ENCODE peak calls at places on chromosomes 1 and 21, in ten cellular contexts. S is brain pericyte; H is CD4-positive, alpha-beta T cell; B is Calu3; D is NCI-H345; R is amygdala; M is activated CD4-positive, alpha-beta T cell treated with anti-CD3 and anti-CD28 coated beads for 36 hours; Z is stimulated activated CD4-positive, alpha-beta T cell treated with anti-CD3 and anti-CD28 coated beads, Interleukin-1b, Interleukin-23, amount 100 ng/mL, for 4 hours; Q is neuronal stem cell; E is astrocyte of the cerebellum. O is an unnamed sample.

GRCh38 chr1:101282314-101283087 is 45.7 kb downstream of the S1PR1 start:
- DNase-seq in S (peak; percentile 16), H (no peak), B (no peak), D (no peak), R (no peak), M (no peak), Z (no peak), Q (no peak), E (no peak), O (no peak)

GRCh38 chr1:198734323-198735008 is 95.6 kb downstream of the PTPRC start:
- DNase-seq in S (no peak), H (no peak), B (no peak), D (no peak), R (no peak), M (no peak), Z (no peak), Q (no peak), E (no peak), O (no peak)

GRCh38 chr21:29342394-29342957 is 43.8 kb downstream of the BACH1 start:
- DNase-seq in S (peak; percentile 93), H (no peak), B (no peak), D (no peak), R (no peak), M (peak; percentile 79), Z (peak; percentile 13), Q (no peak), E (peak; percentile 91), O (no peak)

GRCh38 chr1:225817611-225818061 is 7.7 kb downstream of the EPHX1 start:
- DNase-seq in S (no peak), H (no peak), B (no peak), D (no peak), R (peak; percentile 70), M (no peak), Z (no peak), Q (no peak), E (peak; percentile 69), O (no peak)

GRCh38 chr1:205936846-205937707 is 6.2 kb downstream of the SLC26A9 start:
- DNase-seq in S (no peak), H (no peak), B (peak; percentile 52), D (no peak), R (no peak), M (no peak), Z (no peak), Q (no peak), E (no peak), O (no peak)

GRCh38 chr21:43933146-43933673 is 68.2 kb downstream of the AGPAT3 start:
- DNase-seq in S (no peak), H (no peak), B (no peak), D (peak; percentile 82), R (no peak), M (no peak), Z (no peak), Q (no peak), E (no peak), O (no peak)

GRCh38 chr1:8373547-8374270 is 55.8 kb downstream of the SLC45A1 start:
- DNase-seq in S (no peak), H (no peak), B (no peak), D (peak; percentile 70), R (no peak), M (no peak), Z (no peak), Q (peak; percentile 42), E (peak; percentile 64), O (no peak)

GRCh38 chr1:172704003-172704402 is 45.1 kb downstream of the FASLG start:
- DNase-seq in S (no peak), H (no peak), B (no peak), D (no peak), R (no peak), M (no peak), Z (no peak), Q (no peak), E (no peak), O (no peak)

GRCh38 chr1:200207711-200208126 is 180.2 kb downstream of the NR5A2 start:
- DNase-seq in S (no peak), H (no peak), B (no peak), D (no peak), R (no peak), M (no peak), Z (no peak), Q (no peak), E (no peak), O (no peak)

GRCh38 chr1:6103854-6104530 is 58.3 kb downstream of the KCNAB2 start:
- DNase-seq in S (no peak), H (no peak), B (no peak), D (no peak), R (no peak), M (peak; percentile 3), Z (no peak), Q (no peak), E (no peak), O (no peak)

GRCh38 chr1:212902054-212902453 is 44.0 kb downstream of the FLVCR1 start:
- DNase-seq in S (no peak), H (no peak), B (no peak), D (no peak), R (no peak), M (no peak), Z (no peak), Q (no peak), E (no peak), O (no peak)

GRCh38 chr1:244112646-244113045 is 61.6 kb downstream of the ZBTB18 start:
- DNase-seq in S (no peak), H (no peak), B (no peak), D (no peak), R (no peak), M (no peak), Z (no peak), Q (no peak), E (peak; percentile 73), O (no peak)

GRCh38 chr1:210294991-210295773 is 33.5 kb upstream of the HHAT start:
- DNase-seq in S (no peak), H (no peak), B (no peak), D (peak; percentile 68), R (no peak), M (no peak), Z (no peak), Q (no peak), E (no peak), O (no peak)

GRCh38 chr1:83741751-83742150 is 257.2 kb downstream of the TTLL7 start:
- DNase-seq in S (no peak), H (no peak), B (no peak), D (no peak), R (no peak), M (no peak), Z (no peak), Q (no peak), E (no peak), O (no peak)

GRCh38 chr1:99943238-99943794 is 26.5 kb upstream of the SLC35A3 start:
- DNase-seq in S (no peak), H (no peak), B (no peak), D (no peak), R (no peak), M (no peak), Z (no peak), Q (no peak), E (peak; percentile 16), O (peak; percentile 26)

GRCh38 chr1:25523512-25523911 is 19.9 kb upstream of the LDLRAP1 start:
- DNase-seq in S (no peak), H (no peak), B (no peak), D (no peak), R (no peak), M (peak; percentile 40), Z (no peak), Q (peak; percentile 51), E (no peak), O (no peak)

GRCh38 chr1:241918879-241919278 is 38.7 kb upstream of the BECN2 start:
- DNase-seq in S (no peak), H (no peak), B (no peak), D (no peak), R (no peak), M (no peak), Z (no peak), Q (no peak), E (peak; percentile 16), O (no peak)

GRCh38 chr1:206829875-206830274 is 35.5 kb upstream of the IL20 start:
- DNase-seq in S (no peak), H (no peak), B (no peak), D (no peak), R (no peak), M (no peak), Z (no peak), Q (no peak), E (no peak), O (no peak)

GRCh38 chr1:98053471-98054366 is 132.9 kb upstream of the DPYD start:
- DNase-seq in S (no peak), H (peak; percentile 60), B (peak; percentile 82), D (peak; percentile 71), R (no peak), M (peak; percentile 73), Z (peak; percentile 62), Q (peak; percentile 74), E (no peak), O (no peak)

GRCh38 chr1:98965394-98965793 is 39.3 kb downstream of the PLPPR5 start:
- DNase-seq in S (no peak), H (no peak), B (no peak), D (no peak), R (no peak), M (no peak), Z (no peak), Q (no peak), E (no peak), O (no peak)